ENCODE peak calls at places on chromosomes 2 and 18, in five cellular contexts. E is heart right ventricle, I is colonic mucosa, Y is stomach, A is body of pancreas. N is an unnamed sample.

GRCh38 chr2:21175895-21176646 is 52.3 kb downstream of the TDRD15 start:
- DNase-seq in E (no peak), I (no peak), Y (no peak), A (no peak), N (no peak)

GRCh38 chr2:44275915-44276279 is 617 bp downstream of the SLC3A1 start:
- DNase-seq in E (no peak), I (peak; percentile 56), Y (no peak), A (no peak), N (peak; percentile 73)

GRCh38 chr18:35253655-35254287 is 12.9 kb downstream of the ZNF397 start:
- DNase-seq in E (no peak), I (no peak), Y (no peak), A (no peak), N (no peak)

GRCh38 chr2:190488516-190489220 is 45.9 kb downstream of the NEMP2 start:
- DNase-seq in E (no peak), I (no peak), Y (no peak), A (no peak), N (no peak)

GRCh38 chr2:24269270-24269669 is 91.1 kb downstream of the ITSN2 start:
- DNase-seq in E (no peak), I (no peak), Y (no peak), A (no peak), N (peak; percentile 67)

GRCh38 chr18:51337406-51337805 is 139.9 kb upstream of the MEX3C start:
- DNase-seq in E (no peak), I (no peak), Y (no peak), A (no peak), N (no peak)

GRCh38 chr2:101036562-101036961 is 34.5 kb downstream of the RPL31 start:
- DNase-seq in E (no peak), I (no peak), Y (no peak), A (no peak), N (no peak)

GRCh38 chr2:101775092-101775491 is 77.6 kb downstream of the MAP4K4 start:
- DNase-seq in E (no peak), I (no peak), Y (no peak), A (no peak), N (no peak)

GRCh38 chr2:187055463-187055862 is 206.5 kb upstream of the ZSWIM2 start:
- DNase-seq in E (no peak), I (no peak), Y (no peak), A (no peak), N (peak; percentile 26)

GRCh38 chr2:217837001-217837491 is 165.7 kb downstream of the TNS1 start:
- DNase-seq in E (peak; percentile 81), I (peak; percentile 49), Y (peak; percentile 52), A (no peak), N (no peak)
- TF ChIP-seq CTCF in E (no peak), I (no peak), Y (no peak), A (no peak), N (peak; percentile 19)

GRCh38 chr2:120319135-120319534 is 26.8 kb upstream of the INHBB start:
- DNase-seq in E (no peak), I (no peak), Y (no peak), A (no peak), N (no peak)

GRCh38 chr2:120317916-120318315 is 28.0 kb upstream of the INHBB start:
- DNase-seq in E (no peak), I (no peak), Y (no peak), A (no peak), N (no peak)

GRCh38 chr2:120320318-120320851 is 25.6 kb upstream of the INHBB start:
- DNase-seq in E (no peak), I (no peak), Y (no peak), A (no peak), N (no peak)

GRCh38 chr2:120318626-120319025 is 27.3 kb upstream of the INHBB start:
- DNase-seq in E (peak; percentile 67), I (no peak), Y (no peak), A (no peak), N (no peak)

DNA sequence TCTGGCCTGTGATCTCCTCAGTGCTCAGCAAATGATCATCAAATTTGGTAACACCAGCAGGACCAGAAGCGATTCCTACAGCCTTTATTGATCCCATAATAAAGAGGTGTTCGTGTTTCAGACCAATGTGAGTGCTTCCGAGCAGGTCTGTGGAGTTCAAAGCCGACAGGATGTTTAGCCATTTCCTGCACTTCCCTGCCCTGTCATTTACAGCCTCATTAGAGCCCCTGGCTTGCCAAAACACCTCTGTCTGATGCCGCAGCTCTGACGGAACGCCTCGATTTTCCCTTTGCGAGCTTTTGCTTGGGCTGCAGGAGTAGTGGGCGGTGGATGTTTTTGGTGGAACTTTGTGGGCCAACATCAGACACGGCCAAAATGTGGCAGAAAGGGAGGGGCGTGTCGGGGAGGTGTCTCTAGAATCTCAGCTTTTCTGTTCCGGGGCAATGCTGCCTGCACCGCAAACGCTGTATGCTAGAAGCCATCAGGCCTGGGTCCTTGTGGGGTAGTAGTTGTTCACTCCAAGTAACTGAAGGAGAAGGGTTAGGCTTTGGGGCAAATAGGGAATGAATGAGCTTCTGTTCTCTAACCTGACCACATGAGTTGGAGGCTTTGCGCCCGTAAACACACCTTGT is 26.1 kb upstream of the INHBB start:
- DNase-seq in E (no peak), I (no peak), Y (no peak), A (no peak), N (no peak)
- TF ChIP-seq CTCF in E (no peak), I (no peak), Y (no peak), A (no peak), N (no peak)

GRCh38 chr18:76462326-76462694 is 32.7 kb downstream of the ZNF516 start:
- DNase-seq in E (no peak), I (no peak), Y (no peak), A (no peak), N (no peak)
- TF ChIP-seq CTCF in E (no peak), I (no peak), Y (no peak), A (no peak), N (no peak)

GRCh38 chr2:8229546-8229986 is 452.3 kb upstream of the ID2 start:
- DNase-seq in E (peak; percentile 39), I (no peak), Y (peak; percentile 42), A (peak; percentile 22), N (no peak)
- TF ChIP-seq CTCF in E (no peak), I (no peak), Y (no peak), A (no peak), N (no peak)

DNA sequence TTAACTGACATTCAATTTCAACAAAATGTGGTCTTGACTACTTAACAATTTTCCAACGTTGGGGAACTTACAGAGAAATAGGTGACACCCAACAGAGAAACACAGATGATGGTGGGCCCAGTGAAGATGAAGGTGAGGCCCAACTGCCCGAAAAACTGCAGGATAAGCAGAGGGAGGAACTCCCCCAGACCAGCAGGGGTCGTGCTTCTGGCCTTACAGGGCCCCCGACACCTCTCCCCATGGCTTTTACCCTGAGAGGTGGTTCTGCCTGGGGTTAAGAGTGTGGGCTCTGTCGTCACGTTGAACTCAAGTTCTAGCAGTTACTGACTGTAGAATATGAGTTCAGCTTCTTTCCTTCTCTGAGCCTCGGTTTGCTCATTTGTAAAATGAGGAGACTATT is 119.5 kb upstream of the SMIM21 start:
- DNase-seq in E (no peak), I (no peak), Y (no peak), A (no peak), N (no peak)
- TF ChIP-seq CTCF in E (no peak), I (no peak), Y (no peak), A (no peak), N (no peak)

GRCh38 chr2:56648802-56649201 is 465.0 kb downstream of the CCDC85A start:
- DNase-seq in E (no peak), I (no peak), Y (no peak), A (no peak), N (no peak)
- TF ChIP-seq CTCF in E (no peak), I (no peak), Y (no peak), A (no peak), N (no peak)

DNA sequence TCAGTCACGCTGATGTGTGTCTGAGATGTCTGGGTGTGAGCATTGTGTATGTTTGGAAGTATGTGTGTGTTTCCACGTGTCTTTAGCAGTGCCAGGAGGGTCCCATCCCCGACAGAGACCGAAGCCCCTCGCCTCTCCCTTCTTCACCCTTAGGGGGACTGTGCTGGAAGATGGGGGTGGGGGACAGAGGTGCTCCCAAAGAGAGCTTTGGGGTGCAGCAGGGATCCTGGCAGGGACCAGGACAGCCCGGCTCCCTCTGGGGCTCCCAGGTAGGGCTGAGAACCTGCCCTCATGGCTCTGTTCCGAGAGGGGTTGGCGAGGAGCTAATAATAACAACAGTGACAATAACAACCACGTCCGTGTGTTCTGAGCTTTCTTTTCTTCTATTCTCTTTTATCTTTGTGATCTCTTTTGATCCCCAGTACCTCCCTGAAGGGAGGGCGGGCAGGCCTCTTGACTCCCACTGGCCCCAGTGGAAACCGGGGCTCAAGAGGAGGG is 57.7 kb downstream of the SMAD7 start:
- DNase-seq in E (no peak), I (no peak), Y (no peak), A (no peak), N (no peak)
- TF ChIP-seq CTCF in E (no peak), I (no peak), Y (no peak), A (no peak), N (no peak)

GRCh38 chr18:64100136-64100922 is 48.6 kb downstream of the LINC00305 start:
- DNase-seq in E (no peak), I (no peak), Y (no peak), A (no peak), N (no peak)

GRCh38 chr18:64099244-64099643 is 49.6 kb downstream of the LINC00305 start:
- DNase-seq in E (no peak), I (no peak), Y (no peak), A (no peak), N (no peak)

DNA sequence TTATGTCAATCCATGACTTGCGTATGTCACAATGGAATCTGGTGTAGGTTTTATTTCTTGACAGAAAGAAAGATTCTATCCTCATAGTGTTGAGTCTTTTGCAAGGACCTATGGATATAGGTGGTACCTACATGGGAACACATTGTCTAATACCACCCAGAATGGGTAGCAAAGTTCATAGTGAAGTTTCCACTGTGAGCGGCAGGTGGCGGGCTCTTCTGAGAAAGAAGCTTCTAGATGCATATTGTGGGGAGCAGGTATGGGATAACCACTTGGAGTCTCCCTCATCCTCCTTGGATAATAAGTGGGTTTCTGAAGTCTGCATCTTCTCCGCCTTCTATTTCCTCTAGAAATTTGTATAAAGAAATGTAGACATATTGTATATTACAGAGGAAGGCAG is 44.9 kb downstream of the LINC00305 start:
- DNase-seq in E (no peak), I (no peak), Y (no peak), A (no peak), N (no peak)
- TF ChIP-seq CTCF in E (no peak), I (no peak), Y (no peak), A (no peak), N (peak; percentile 16)

GRCh38 chr18:49486959-49487710 is at the start of gene C18orf32:
- DNase-seq in E (peak; percentile 96), I (peak; percentile 97), Y (peak; percentile 96), A (peak; percentile 94), N (no peak)
- TF ChIP-seq CTCF in E (no peak), I (no peak), Y (no peak), A (no peak), N (no peak)

N was measured in epithelial cell of proximal tubule.